ENCODE peak calls at places on chromosomes 4 and X, in four cellular contexts. Z is GM23338, I is cerebellum, Q is HS-27A. M is an unnamed sample.
A peak's percentile ranks its signal among the peaks of the same experiment; 100 is the strongest.

GRCh38 chr4:163681208-163681821 is 186.8 kb downstream of the TMA16 start:
- DNase-seq in Z (peak; percentile 87), I (no peak), Q (no peak), M (peak; percentile 63)

GRCh38 chrX:123830309-123830708 is 29.5 kb upstream of the XIAP start:
- DNase-seq in Z (peak; percentile 2), I (no peak), Q (no peak), M (no peak)

GRCh38 chrX:55119712-55120111 is 30.9 kb downstream of the PAGE2 start:
- DNase-seq in Z (no peak), I (no peak), Q (no peak), M (no peak)

GRCh38 chr4:5572751-5573150 is 135.6 kb downstream of the EVC2 start:
- DNase-seq in Z (no peak), I (no peak), Q (no peak), M (no peak)

GRCh38 chrX:77160301-77160700 is 286.9 kb upstream of the FGF16 start:
- DNase-seq in Z (peak; percentile 49), I (no peak), Q (no peak), M (peak; percentile 24)

GRCh38 chr4:107366900-107367299 is 330.8 kb upstream of the DKK2 start:
- DNase-seq in Z (no peak), I (no peak), Q (no peak), M (no peak)

GRCh38 chr4:101600287-101600686 is 190.2 kb upstream of the BANK1 start:
- DNase-seq in Z (no peak), I (no peak), Q (no peak), M (peak; percentile 14)

GRCh38 chr4:87967193-87967592 is 8.3 kb upstream of the SPP1 start:
- DNase-seq in Z (no peak), I (no peak), Q (no peak), M (no peak)

GRCh38 chr4:41257257-41257900 is 651 bp downstream of the UCHL1 start:
- DNase-seq in Z (peak; percentile 74), I (peak; percentile 62), Q (no peak), M (peak; percentile 66)

GRCh38 chr4:120052840-120053239 is 13.8 kb downstream of the MAD2L1 start:
- DNase-seq in Z (no peak), I (no peak), Q (no peak), M (no peak)

GRCh38 chrX:103640401-103641155 is 11.8 kb downstream of the TCEAL1 start:
- DNase-seq in Z (no peak), I (no peak), Q (peak; percentile 39), M (no peak)

GRCh38 chr4:4306920-4307319 is 16.9 kb downstream of the ZBTB49 start:
- DNase-seq in Z (no peak), I (no peak), Q (no peak), M (no peak)

GRCh38 chrX:45710081-45710801 is 509.6 kb upstream of the DIPK2B start:
- DNase-seq in Z (no peak), I (no peak), Q (peak; percentile 87), M (no peak)

GRCh38 chr4:150224896-150225591 is 146.8 kb downstream of the DCLK2 start:
- DNase-seq in Z (peak; percentile 58), I (no peak), Q (peak; percentile 76), M (peak; percentile 94)

GRCh38 chr4:102809190-102809589 is 18.2 kb downstream of the UBE2D3 start:
- DNase-seq in Z (no peak), I (no peak), Q (no peak), M (no peak)

GRCh38 chr4:91826186-91826585 is 477.6 kb upstream of the GRID2 start:
- DNase-seq in Z (no peak), I (no peak), Q (peak; percentile 50), M (peak; percentile 60)

GRCh38 chr4:665381-665750 is 8.7 kb downstream of the ATP5ME start:
- DNase-seq in Z (no peak), I (no peak), Q (no peak), M (no peak)

GRCh38 chrX:107715331-107716044 is 60.1 kb downstream of the TSC22D3 start:
- DNase-seq in Z (no peak), I (peak; percentile 62), Q (no peak), M (no peak)

GRCh38 chr4:84856468-84856867 is 110.0 kb downstream of the WDFY3 start:
- DNase-seq in Z (peak; percentile 25), I (peak; percentile 60), Q (no peak), M (peak; percentile 79)

GRCh38 chrX:72569786-72570185 is 2.9 kb downstream of the HDAC8 start:
- DNase-seq in Z (no peak), I (no peak), Q (no peak), M (no peak)

GRCh38 chr4:166252487-166253402 is 379.7 kb downstream of the TLL1 start:
- DNase-seq in Z (peak; percentile 62), I (no peak), Q (peak; percentile 3), M (peak; percentile 52)

GRCh38 chr4:133320576-133321170 is 171.6 kb downstream of the PCDH10 start:
- DNase-seq in Z (peak; percentile 60), I (no peak), Q (peak; percentile 11), M (peak; percentile 75)

GRCh38 chr4:8290701-8290970 is 21.1 kb downstream of the HTRA3 start:
- DNase-seq in Z (no peak), I (no peak), Q (no peak), M (no peak)

GRCh38 chr4:54961357-54961975 is 163.9 kb downstream of the KDR start:
- DNase-seq in Z (peak; percentile 61), I (no peak), Q (peak; percentile 57), M (peak; percentile 43)

GRCh38 chrX:110671068-110671803 is 124.4 kb downstream of the CHRDL1 start:
- DNase-seq in Z (no peak), I (no peak), Q (peak; percentile 14), M (peak; percentile 16)

GRCh38 chrX:17552251-17552650 is 177.3 kb downstream of the NHS start:
- DNase-seq in Z (no peak), I (no peak), Q (no peak), M (no peak)

GRCh38 chr4:146943691-146944375 is 1.8 kb downstream of the TTC29 start:
- DNase-seq in Z (peak; percentile 11), I (no peak), Q (no peak), M (peak; percentile 53)

GRCh38 chr4:147482281-147482680 is 1.4 kb downstream of the EDNRA start:
- DNase-seq in Z (no peak), I (no peak), Q (no peak), M (no peak)

GRCh38 chrX:150282953-150283352 is 80.2 kb upstream of the MAMLD1 start:
- DNase-seq in Z (no peak), I (no peak), Q (no peak), M (peak; percentile 4)

GRCh38 chr4:68904786-68905185 is 46.8 kb downstream of the UGT2A3 start:
- DNase-seq in Z (peak; percentile 44), I (no peak), Q (no peak), M (peak; percentile 71)

GRCh38 chr4:176436500-176436973 is 116.8 kb downstream of the SPCS3 start:
- DNase-seq in Z (no peak), I (no peak), Q (peak; percentile 93), M (peak; percentile 61)

GRCh38 chrX:6052111-6052745 is 176.4 kb downstream of the NLGN4X start:
- DNase-seq in Z (no peak), I (peak; percentile 70), Q (no peak), M (no peak)

GRCh38 chr4:53120801-53121200 is 245.1 kb downstream of the SCFD2 start:
- DNase-seq in Z (no peak), I (no peak), Q (no peak), M (no peak)

GRCh38 chr4:5511791-5512190 is 196.6 kb downstream of the EVC2 start:
- DNase-seq in Z (no peak), I (no peak), Q (no peak), M (no peak)

GRCh38 chr4:98573791-98574190 is 84.6 kb downstream of the TSPAN5 start:
- DNase-seq in Z (no peak), I (no peak), Q (no peak), M (no peak)